ENCODE peak calls at places on chromosomes 7 and 10, in four cellular contexts. P, K, R and M are unnamed samples.

GRCh38 chr7:30702200-30702599 is 19.9 kb upstream of the CRHR2 start:
- DNase-seq in P (no peak), K (no peak), R (no peak), M (no peak)

GRCh38 chr7:95672434-95672833 is 76.1 kb upstream of the PDK4 start:
- DNase-seq in P (no peak), K (no peak), R (no peak), M (no peak)

GRCh38 chr10:71312840-71313789 is 5.9 kb upstream of the SLC29A3 start:
- DNase-seq in P (peak; percentile 25), K (no peak), R (no peak), M (no peak)

GRCh38 chr7:102836206-102836938 is 76.4 kb upstream of the LRRC17 start:
- DNase-seq in P (no peak), K (no peak), R (peak; percentile 76), M (peak; percentile 72)

GRCh38 chr10:3623746-3624145 is 161.3 kb downstream of the KLF6 start:
- DNase-seq in P (no peak), K (peak; percentile 3), R (peak; percentile 81), M (no peak)

GRCh38 chr7:34070486-34071323 is 165.4 kb downstream of the BMPER start:
- DNase-seq in P (no peak), K (no peak), R (peak; percentile 68), M (no peak)

GRCh38 chr10:94115725-94116124 is 122.0 kb downstream of the PLCE1 start:
- DNase-seq in P (no peak), K (no peak), R (no peak), M (no peak)

GRCh38 chr7:96127746-96128145 is 194.2 kb downstream of the SLC25A13 start:
- DNase-seq in P (no peak), K (no peak), R (no peak), M (no peak)

GRCh38 chr7:104931181-104931781 is 82.7 kb upstream of the KMT2E start:
- DNase-seq in P (no peak), K (peak; percentile 29), R (no peak), M (no peak)

GRCh38 chr7:103630318-103630717 is 184.3 kb upstream of the SLC26A5 start:
- DNase-seq in P (no peak), K (no peak), R (no peak), M (peak; percentile 16)

GRCh38 chr7:91565499-91566331 is 301.5 kb downstream of the FZD1 start:
- DNase-seq in P (no peak), K (no peak), R (peak; percentile 72), M (no peak)

GRCh38 chr10:54826994-54827560 is 26.0 kb upstream of the PCDH15 start:
- DNase-seq in P (no peak), K (no peak), R (no peak), M (no peak)

GRCh38 chr10:6102128-6102527 is 13.3 kb downstream of the RBM17 start:
- DNase-seq in P (no peak), K (no peak), R (no peak), M (no peak)

GRCh38 chr7:73880755-73881328 is 19.9 kb downstream of the TMEM270 start:
- DNase-seq in P (no peak), K (no peak), R (no peak), M (no peak)

DNA sequence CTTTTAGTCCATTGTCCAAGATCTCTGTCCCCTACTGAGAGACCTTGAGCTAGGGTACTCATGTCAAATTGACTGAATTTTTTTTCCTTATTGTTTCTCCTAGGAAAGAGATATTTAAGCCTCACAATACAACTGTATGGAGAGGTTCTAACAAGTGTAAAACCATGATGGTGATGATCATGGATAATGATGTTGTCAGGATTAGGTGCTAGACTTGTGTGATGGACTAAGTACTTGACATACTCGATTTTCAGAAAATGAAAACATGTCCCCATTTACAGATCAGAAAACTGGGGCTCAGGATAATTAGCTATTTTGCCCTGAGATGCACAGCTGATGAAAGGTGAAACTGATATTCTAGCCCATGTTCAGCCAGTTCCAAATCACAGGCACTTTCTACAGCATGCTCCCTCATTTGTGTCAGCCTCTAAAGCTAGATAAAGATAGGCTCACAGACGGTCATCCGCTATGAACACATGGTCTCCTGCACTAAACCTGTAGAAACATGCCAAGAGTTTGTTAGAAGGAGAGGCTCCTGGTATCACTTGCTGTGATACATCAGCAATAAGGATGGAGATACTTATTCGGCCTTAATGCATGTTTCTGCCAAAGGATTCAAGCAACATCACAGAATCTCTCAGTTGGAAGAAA is 67.6 kb downstream of the CREB3L2 start:
- DNase-seq in P (no peak), K (no peak), R (no peak), M (no peak)
- H3K27me3 ChIP-seq in P (no peaks in the 10 kb centered on the region), K (no peaks in the 10 kb centered on the region), R (no peaks in the 10 kb centered on the region), M (no peaks in the 10 kb centered on the region)

GRCh38 chr10:23191764-23192395 is at the start of gene PTF1A:
- DNase-seq in P (no peak), K (no peak), R (no peak), M (no peak)
- H3K27me3 ChIP-seq in P (peaks cover 83% of the 10 kb centered on the region), K (peaks cover 100% of the 10 kb centered on the region), R (peaks cover 58% of the 10 kb centered on the region), M (peaks cover 70% of the 10 kb centered on the region)

GRCh38 chr7:119377-120163 is 72.8 kb upstream of the FAM20C start:
- DNase-seq in P (peak; percentile 82), K (peak; percentile 21), R (no peak), M (no peak)

GRCh38 chr7:118068-118802 is 74.1 kb upstream of the FAM20C start:
- DNase-seq in P (no peak), K (no peak), R (no peak), M (no peak)

GRCh38 chr7:120164-120555 is 72.2 kb upstream of the FAM20C start:
- DNase-seq in P (no peak), K (no peak), R (no peak), M (no peak)

GRCh38 chr7:120591-120991 is 71.8 kb upstream of the FAM20C start:
- DNase-seq in P (peak; percentile 64), K (no peak), R (no peak), M (no peak)

GRCh38 chr7:118803-119376 is 73.5 kb upstream of the FAM20C start:
- DNase-seq in P (no peak), K (no peak), R (no peak), M (no peak)
- H3K27me3 ChIP-seq in P (no peaks in the 10 kb centered on the region), K (peaks cover 5% of the 10 kb centered on the region), R (peaks cover 4% of the 10 kb centered on the region), M (no peaks in the 10 kb centered on the region)

GRCh38 chr7:128033246-128033645 is 2.0 kb upstream of the LRRC4 start:
- DNase-seq in P (no peak), K (no peak), R (no peak), M (no peak)

GRCh38 chr7:128030999-128031681 is at the start of gene LRRC4:
- DNase-seq in P (peak; percentile 65), K (peak; percentile 72), R (peak; percentile 51), M (no peak)

GRCh38 chr7:128031901-128032604 is 816 bp upstream of the LRRC4 start:
- DNase-seq in P (peak; percentile 64), K (peak; percentile 74), R (peak; percentile 77), M (peak; percentile 63)

GRCh38 chr7:128034830-128035229 is 3.6 kb upstream of the LRRC4 start:
- DNase-seq in P (no peak), K (no peak), R (no peak), M (no peak)

GRCh38 chr7:128032605-128033235 is 1.5 kb upstream of the LRRC4 start:
- DNase-seq in P (peak; percentile 58), K (no peak), R (no peak), M (no peak)
- H3K27me3 ChIP-seq in P (no peaks in the 10 kb centered on the region), K (peaks cover 25% of the 10 kb centered on the region), R (no peaks in the 10 kb centered on the region), M (peaks cover 14% of the 10 kb centered on the region)

DNA sequence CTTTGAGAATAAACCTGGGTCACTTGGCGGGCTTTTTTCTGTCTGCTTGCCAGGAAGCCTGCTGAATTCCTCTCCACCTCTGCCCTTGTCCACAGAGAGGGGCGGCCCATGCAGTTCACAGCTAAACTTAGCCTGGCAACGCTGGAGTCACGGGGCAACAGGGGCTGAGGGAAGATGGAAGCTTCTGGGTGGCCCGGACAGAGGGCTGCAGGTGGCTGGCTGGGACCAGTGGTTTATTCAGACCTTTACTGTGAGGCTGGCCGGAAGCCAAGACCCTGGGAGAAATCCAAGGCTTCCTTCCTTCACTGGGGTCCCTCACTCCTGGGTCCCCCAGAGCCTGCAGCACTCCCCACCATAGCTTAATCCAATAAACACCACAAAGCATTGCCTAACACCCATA is 17.0 kb downstream of the ITPRIP start:
- DNase-seq in P (no peak), K (no peak), R (no peak), M (no peak)
- H3K27me3 ChIP-seq in P (no peaks in the 10 kb centered on the region), K (no peaks in the 10 kb centered on the region), R (no peaks in the 10 kb centered on the region), M (no peaks in the 10 kb centered on the region)

GRCh38 chr10:50600831-50601466 is 22.8 kb downstream of the SGMS1 start:
- DNase-seq in P (no peak), K (no peak), R (no peak), M (no peak)
- H3K27me3 ChIP-seq in P (no peaks in the 10 kb centered on the region), K (no peaks in the 10 kb centered on the region), R (no peaks in the 10 kb centered on the region), M (no peaks in the 10 kb centered on the region)

DNA sequence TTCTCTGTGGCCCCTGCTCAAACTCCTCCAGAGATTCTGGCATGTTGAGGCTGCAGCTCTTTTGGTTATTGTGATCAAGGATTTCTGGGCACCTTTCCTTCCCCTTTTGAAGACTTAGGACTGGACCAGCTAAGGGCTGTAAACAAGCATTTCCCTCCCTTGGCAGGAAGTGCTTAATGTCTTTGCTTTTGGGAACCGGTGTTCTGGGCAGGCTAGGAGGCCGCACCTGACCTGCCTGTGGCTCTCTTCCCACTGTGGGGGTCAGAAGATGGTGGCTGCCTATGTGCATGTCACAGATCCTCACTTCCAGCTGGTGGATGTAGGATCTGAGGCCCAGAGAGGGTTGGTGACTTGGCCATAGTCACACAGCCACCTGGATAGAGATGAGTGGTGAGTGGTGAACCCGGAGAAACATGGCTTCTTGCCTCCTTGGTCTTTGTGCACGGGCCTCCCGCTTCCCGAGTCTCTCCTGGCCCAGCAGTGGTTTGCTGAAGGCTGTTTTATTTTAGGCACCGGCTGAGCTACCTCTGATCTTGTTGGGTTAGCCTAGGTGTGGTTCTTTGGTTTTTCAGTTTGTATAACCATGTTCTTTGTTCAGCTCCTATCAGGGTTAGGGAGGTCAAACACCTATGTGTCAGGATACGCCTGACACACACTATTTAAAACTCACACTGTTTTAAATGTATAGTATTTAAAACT is 82.0 kb downstream of the GRK5 start:
- DNase-seq in P (no peak), K (no peak), R (no peak), M (no peak)
- H3K27me3 ChIP-seq in P (no peaks in the 10 kb centered on the region), K (no peaks in the 10 kb centered on the region), R (no peaks in the 10 kb centered on the region), M (peaks cover 11% of the 10 kb centered on the region)

GRCh38 chr10:133182791-133183645 is 23.0 kb downstream of the KNDC1 start:
- DNase-seq in P (no peak), K (no peak), R (no peak), M (no peak)

GRCh38 chr10:133180915-133181639 is 21.1 kb downstream of the KNDC1 start:
- DNase-seq in P (no peak), K (no peak), R (no peak), M (no peak)

GRCh38 chr10:133183646-133184378 is 23.8 kb downstream of the KNDC1 start:
- DNase-seq in P (no peak), K (no peak), R (no peak), M (no peak)

GRCh38 chr10:133180192-133180914 is 20.3 kb downstream of the KNDC1 start:
- DNase-seq in P (no peak), K (no peak), R (no peak), M (no peak)

GRCh38 chr10:133182190-133182589 is 22.2 kb downstream of the KNDC1 start:
- DNase-seq in P (no peak), K (no peak), R (no peak), M (no peak)
- H3K27me3 ChIP-seq in P (peaks cover 12% of the 10 kb centered on the region), K (no peaks in the 10 kb centered on the region), R (no peaks in the 10 kb centered on the region), M (peaks cover 21% of the 10 kb centered on the region)

GRCh38 chr10:116269612-116270011 is 3.4 kb downstream of the GFRA1 start:
- DNase-seq in P (no peak), K (no peak), R (no peak), M (no peak)
- H3K27me3 ChIP-seq in P (peaks cover 51% of the 10 kb centered on the region), K (peaks cover 94% of the 10 kb centered on the region), R (peaks cover 14% of the 10 kb centered on the region), M (no peaks in the 10 kb centered on the region)

GRCh38 chr7:32070406-32071360 is at the start of gene PDE1C:
- DNase-seq in P (no peak), K (peak; percentile 75), R (no peak), M (no peak)
- H3K27me3 ChIP-seq in P (peaks cover 30% of the 10 kb centered on the region), K (peaks cover 94% of the 10 kb centered on the region), R (peaks cover 38% of the 10 kb centered on the region), M (peaks cover 10% of the 10 kb centered on the region)